ENCODE peak calls at places on chromosome 2, in five cellular contexts. Z is dorsolateral prefrontal cortex; X is tibial artery; L is CD8-positive, alpha-beta memory T cell; M is caudate nucleus. Q is an unnamed sample.

GRCh38 chr2:152716805-152717241 is 438 bp downstream of the PRPF40A start:
- DNase-seq in L (no peak), M (no peak), X (peak), Z (no peak), Q (no peak)

GRCh38 chr2:140714586-140714985 is 1416.2 kb downstream of the LRP1B start:
- DNase-seq in Z (no peak), X (no peak), L (no peak), M (no peak), Q (no peak)

GRCh38 chr2:105712981-105713596 is 31.6 kb upstream of the NCK2 start:
- DNase-seq in M (no peak), X (no peak), Z (no peak), L (no peak), Q (no peak)

GRCh38 chr2:98912221-98912851 is 23.7 kb downstream of the CRACDL start:
- DNase-seq in L (no peak), M (no peak), Z (peak), X (peak), Q (no peak)

GRCh38 chr2:211879323-211879722 is 659.3 kb downstream of the ERBB4 start:
- DNase-seq in M (no peak), X (no peak), L (no peak), Z (no peak), Q (no peak)

GRCh38 chr2:43139996-43140621 is 86.3 kb downstream of the ZFP36L2 start:
- DNase-seq in X (peak), Z (no peak), M (no peak), L (peak), Q (peak)

GRCh38 chr2:8642332-8643078 is 39.4 kb upstream of the ID2 start:
- DNase-seq in L (no peak), X (no peak), Z (no peak), M (no peak), Q (no peak)

GRCh38 chr2:174438146-174438886 is 42.8 kb downstream of the SCRN3 start:
- DNase-seq in M (peak), X (peak), L (no peak), Z (peak), Q (peak)

GRCh38 chr2:97966545-97967215 is 29.1 kb downstream of the TMEM131 start:
- DNase-seq in L (no peak), M (no peak), X (no peak), Z (no peak), Q (no peak)

GRCh38 chr2:204437815-204438766 is 107.2 kb upstream of the PARD3B start:
- DNase-seq in X (no peak), Z (no peak), L (no peak), M (no peak), Q (no peak)

GRCh38 chr2:9638532-9638931 is 7.7 kb upstream of the YWHAQ start:
- DNase-seq in L (no peak), M (peak), Z (peak), X (peak), Q (peak)

GRCh38 chr2:137947714-137948336 is 16.4 kb upstream of the HNMT start:
- DNase-seq in M (no peak), X (peak), L (no peak), Z (peak), Q (peak)

GRCh38 chr2:228180126-228181097 is 1.1 kb downstream of the SPHKAP start:
- DNase-seq in M (no peak), Z (no peak), L (no peak), X (no peak), Q (peak)

GRCh38 chr2:47904903-47905453 is 1.3 kb downstream of the FBXO11 start:
- DNase-seq in Z (peak), X (peak), L (peak), M (peak), Q (peak)

GRCh38 chr2:1987379-1987778 is 243.1 kb upstream of the PXDN start:
- DNase-seq in M (no peak), L (no peak), X (no peak), Z (no peak), Q (no peak)

GRCh38 chr2:32732135-32732534 is 104.3 kb downstream of the TTC27 start:
- DNase-seq in Z (no peak), L (no peak), M (no peak), X (no peak), Q (no peak)

GRCh38 chr2:101328474-101329007 is 20.0 kb upstream of the RNF149 start:
- DNase-seq in Z (no peak), X (no peak), L (peak), M (no peak), Q (no peak)

GRCh38 chr2:24809316-24810007 is 16.2 kb downstream of the CENPO start:
- DNase-seq in M (no peak), L (no peak), X (no peak), Z (no peak), Q (no peak)

GRCh38 chr2:118978064-118978463 is 36.1 kb downstream of the MARCO start:
- DNase-seq in X (no peak), L (no peak), M (no peak), Z (no peak), Q (no peak)

GRCh38 chr2:63856302-63856600 is 14.6 kb downstream of the UGP2 start:
- DNase-seq in L (peak), X (no peak), M (no peak), Z (no peak), Q (no peak)

GRCh38 chr2:203603451-203604389 is 68.6 kb upstream of the RAPH1 start:
- DNase-seq in L (no peak), X (no peak), M (no peak), Z (no peak), Q (no peak)

GRCh38 chr2:8673381-8673780 is 8.5 kb upstream of the ID2 start:
- DNase-seq in L (no peak), M (no peak), X (no peak), Z (no peak), Q (no peak)

GRCh38 chr2:169462896-169463695 is 16.2 kb upstream of the BBS5 start:
- DNase-seq in Z (no peak), L (no peak), M (no peak), X (no peak), Q (no peak)

GRCh38 chr2:166487082-166487654 is 6.9 kb downstream of the SCN7A start:
- DNase-seq in Z (no peak), X (no peak), L (no peak), M (no peak), Q (no peak)

GRCh38 chr2:33441235-33441810 is 35.1 kb upstream of the RASGRP3 start:
- DNase-seq in M (peak), L (no peak), Z (peak), X (peak), Q (no peak)

DNA sequence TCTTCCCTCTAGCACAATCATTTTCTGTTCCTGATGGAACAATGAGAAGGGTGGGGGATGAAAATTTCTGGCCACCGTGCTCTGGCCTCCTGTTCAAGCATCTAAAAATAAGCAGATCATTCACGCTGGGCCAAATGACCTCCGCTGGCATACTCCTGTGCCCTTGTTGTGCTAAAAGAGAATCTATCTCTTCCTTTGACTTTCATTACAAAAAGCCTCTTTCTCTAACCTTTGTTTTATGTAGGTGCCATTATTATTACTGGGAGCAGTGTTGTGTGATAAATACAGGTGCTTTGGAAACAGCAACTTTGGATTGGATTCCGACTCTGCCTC is 44.6 kb upstream of the B3GNT2 start:
- DNase-seq in M (no peak), Z (no peak), L (no peak), X (no peak), Q (peak)
- H3K27ac ChIP-seq in M (no peak), Z (no peak), L (no peak), X (no peak), Q (peak)

DNA sequence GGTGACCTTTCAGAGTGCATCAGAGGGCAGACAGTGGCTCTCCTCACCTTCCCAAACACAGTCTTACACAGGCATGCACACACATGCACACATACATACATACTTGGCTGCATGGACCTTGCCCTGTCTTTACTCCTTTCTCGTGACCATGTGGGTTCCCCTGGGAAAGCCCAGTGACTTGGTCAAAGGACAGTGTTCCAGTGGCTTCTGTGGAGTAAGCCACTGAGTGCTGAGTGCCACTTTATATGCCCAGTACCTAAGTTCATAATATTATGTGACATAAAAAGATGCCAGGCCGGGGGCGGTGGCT is 249.5 kb downstream of the MYCN start:
- DNase-seq in X (no peak), Z (no peak), L (no peak), M (no peak), Q (no peak)
- H3K27ac ChIP-seq in X (no peak), Z (no peak), L (no peak), M (no peak), Q (no peak)

GRCh38 chr2:192159764-192160163 is 35.0 kb downstream of the TMEFF2 start:
- DNase-seq in L (no peak), Z (no peak), M (no peak), X (no peak), Q (no peak)
- H3K27ac ChIP-seq in L (no peak), Z (peak), M (peak), X (no peak), Q (no peak)

DNA sequence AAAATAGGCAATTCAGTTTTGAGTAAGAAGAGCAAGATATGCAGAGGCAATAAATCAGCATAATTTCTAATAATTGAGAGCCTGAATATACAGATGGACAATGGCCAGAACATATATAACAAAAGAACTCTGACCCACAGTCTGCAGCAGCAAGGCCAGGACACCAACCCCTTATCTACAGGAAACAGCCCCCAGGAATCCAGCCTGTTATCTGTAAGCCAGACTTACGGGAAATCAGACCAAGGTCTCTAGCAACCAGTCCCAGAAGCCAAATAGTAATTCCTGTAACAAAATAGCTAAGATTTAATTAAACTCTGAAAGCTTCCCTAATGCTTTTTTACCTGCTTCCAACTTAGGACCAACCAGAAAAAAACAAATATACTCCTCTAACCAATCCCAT is 434.5 kb upstream of the GYPC start:
- DNase-seq in Z (no peak), L (no peak), M (no peak), X (no peak), Q (no peak)
- H3K27ac ChIP-seq in Z (no peak), L (no peak), M (no peak), X (no peak), Q (no peak)

GRCh38 chr2:218404351-218405145 is 4.9 kb downstream of the CTDSP1 start:
- DNase-seq in Z (no peak), L (no peak), M (no peak), X (no peak), Q (no peak)
- H3K27ac ChIP-seq in Z (peak), L (no peak), M (no peak), X (peak), Q (peak)

GRCh38 chr2:128395196-128395595 is 76.5 kb upstream of the HS6ST1 start:
- DNase-seq in M (no peak), L (no peak), Z (no peak), X (peak), Q (peak)
- H3K27ac ChIP-seq in M (no peak), L (no peak), Z (no peak), X (no peak), Q (no peak)

GRCh38 chr2:176638167-176639015 is 369.1 kb downstream of the MTX2 start:
- DNase-seq in X (peak), M (no peak), Z (peak), L (peak), Q (peak)
- H3K27ac ChIP-seq in X (peak), M (no peak), Z (no peak), L (no peak), Q (no peak)

Q was measured in heart left ventricle.